ENCODE peak calls at places on chromosomes 6 and 20, in seven cellular contexts. R is uterus, O is hippocampal formation, H is A549, Y is GOT3, A is Daoy, U is endothelial cell of umbilical vein. T is an unnamed sample.

GRCh38 chr6:125107896-125108295 is 45.7 kb upstream of the TPD52L1 start:
- DNase-seq in R (no peak), O (no peak), H (no peak), Y (no peak), A (no peak), U (no peak), T (no peak)

GRCh38 chr6:101001012-101001411 is 119.9 kb upstream of the ASCC3 start:
- DNase-seq in R (no peak), O (no peak), H (no peak), Y (no peak), A (no peak), U (no peak), T (no peak)

GRCh38 chr6:44057238-44057930 is 69.9 kb downstream of the MRPL14 start:
- DNase-seq in R (peak; percentile 59), O (no peak), H (no peak), Y (no peak), A (peak; percentile 59), U (no peak), T (no peak)

GRCh38 chr6:86380571-86381125 is 556.7 kb upstream of the HTR1E start:
- DNase-seq in R (no peak), O (no peak), H (no peak), Y (no peak), A (no peak), U (no peak), T (no peak)

GRCh38 chr6:148559848-148560433 is 186.9 kb upstream of the UST start:
- DNase-seq in R (peak; percentile 60), O (peak; percentile 63), H (peak; percentile 52), Y (peak; percentile 5), A (peak; percentile 86), U (peak; percentile 64), T (peak; percentile 89)

GRCh38 chr6:161161889-161162624 is 111.8 kb downstream of the AGPAT4 start:
- DNase-seq in R (no peak), O (no peak), H (no peak), Y (no peak), A (no peak), U (no peak), T (no peak)

GRCh38 chr20:8670900-8671229 is 398.0 kb upstream of the PLCB4 start:
- DNase-seq in R (no peak), O (no peak), H (no peak), Y (no peak), A (no peak), U (no peak), T (no peak)

GRCh38 chr6:17589402-17590116 is 10.5 kb upstream of the FAM8A1 start:
- DNase-seq in R (no peak), O (peak; percentile 33), H (peak; percentile 72), Y (no peak), A (peak; percentile 88), U (peak; percentile 9), T (no peak)

GRCh38 chr6:25278557-25278913 is 639 bp upstream of the CARMIL1 start:
- DNase-seq in R (no peak), O (no peak), H (no peak), Y (no peak), A (no peak), U (no peak), T (no peak)

GRCh38 chr6:93282521-93283031 is 136.8 kb downstream of the EPHA7 start:
- DNase-seq in R (no peak), O (no peak), H (no peak), Y (no peak), A (no peak), U (no peak), T (no peak)

GRCh38 chr6:34817337-34817910 is 25.5 kb downstream of the BLTP3A start:
- DNase-seq in R (no peak), O (no peak), H (no peak), Y (no peak), A (no peak), U (peak; percentile 11), T (no peak)

GRCh38 chr6:20707166-20707485 is 172.9 kb downstream of the CDKAL1 start:
- DNase-seq in R (no peak), O (no peak), H (peak; percentile 18), Y (no peak), A (no peak), U (no peak), T (no peak)

GRCh38 chr6:36677059-36677749 is 1.3 kb upstream of the CDKN1A start:
- DNase-seq in R (no peak), O (no peak), H (no peak), Y (no peak), A (no peak), U (peak; percentile 37), T (no peak)